ENCODE peak calls at places on chromosomes 11 and 22, in nine cellular contexts. One of them, this sample, is unnamed.

GRCh38 chr22:50304528-50305392 is 2.7 kb downstream of the PLXNB2 start:
- DNase-seq in astrocyte of the spinal cord: peak; percentile 27
- DNase-seq in lower lobe of right lung: peak; percentile 75
- DNase-seq in neural progenitor cell: no peak
- DNase-seq in DND-41: no peak
- DNase-seq in aorta: peak; percentile 87
- DNase-seq in cardiac muscle cell: no peak
- DNase-seq in transverse colon: peak; percentile 56
- DNase-seq in breast epithelium: peak; percentile 20
- DNase-seq in this sample: no peak

GRCh38 chr22:41565403-41566054 is 4.7 kb downstream of the CSDC2 start:
- DNase-seq in DND-41: peak; percentile 18
- DNase-seq in cardiac muscle cell: no peak
- DNase-seq in lower lobe of right lung: no peak
- DNase-seq in aorta: peak; percentile 82
- DNase-seq in neural progenitor cell: no peak
- DNase-seq in breast epithelium: no peak
- DNase-seq in astrocyte of the spinal cord: peak; percentile 86
- DNase-seq in transverse colon: peak; percentile 27
- DNase-seq in this sample: peak; percentile 61

GRCh38 chr11:131924446-131925240 is 554.2 kb downstream of the NTM start:
- DNase-seq in neural progenitor cell: no peak
- DNase-seq in DND-41: no peak
- DNase-seq in aorta: no peak
- DNase-seq in transverse colon: no peak
- DNase-seq in astrocyte of the spinal cord: peak; percentile 76
- DNase-seq in breast epithelium: no peak
- DNase-seq in lower lobe of right lung: no peak
- DNase-seq in cardiac muscle cell: no peak
- DNase-seq in this sample: no peak

GRCh38 chr11:55503449-55503848 is 50.8 kb upstream of the OR4C15 start:
- DNase-seq in astrocyte of the spinal cord: no peak
- DNase-seq in transverse colon: no peak
- DNase-seq in DND-41: no peak
- DNase-seq in aorta: no peak
- DNase-seq in lower lobe of right lung: no peak
- DNase-seq in cardiac muscle cell: no peak
- DNase-seq in neural progenitor cell: no peak
- DNase-seq in breast epithelium: no peak
- DNase-seq in this sample: no peak

GRCh38 chr11:65553301-65554001 is 4.7 kb downstream of the LTBP3 start:
- DNase-seq in cardiac muscle cell: no peak
- DNase-seq in lower lobe of right lung: no peak
- DNase-seq in DND-41: peak; percentile 96
- DNase-seq in breast epithelium: no peak
- DNase-seq in aorta: no peak
- DNase-seq in astrocyte of the spinal cord: no peak
- DNase-seq in transverse colon: peak; percentile 52
- DNase-seq in neural progenitor cell: peak; percentile 63
- DNase-seq in this sample: peak; percentile 89

GRCh38 chr11:95699631-95700470 is 89.7 kb downstream of the FAM76B start:
- DNase-seq in DND-41: no peak
- DNase-seq in lower lobe of right lung: no peak
- DNase-seq in aorta: no peak
- DNase-seq in cardiac muscle cell: no peak
- DNase-seq in astrocyte of the spinal cord: peak; percentile 36
- DNase-seq in breast epithelium: no peak
- DNase-seq in transverse colon: no peak
- DNase-seq in neural progenitor cell: no peak
- DNase-seq in this sample: no peak

GRCh38 chr11:71252434-71252781 is at the start of gene SHANK2:
- DNase-seq in neural progenitor cell: peak; percentile 63
- DNase-seq in breast epithelium: no peak
- DNase-seq in aorta: no peak
- DNase-seq in DND-41: no peak
- DNase-seq in cardiac muscle cell: peak; percentile 30
- DNase-seq in lower lobe of right lung: peak; percentile 62
- DNase-seq in astrocyte of the spinal cord: no peak
- DNase-seq in transverse colon: peak; percentile 61
- DNase-seq in this sample: peak; percentile 95

GRCh38 chr11:65274734-65275682 is 13.2 kb downstream of the POLA2 start:
- DNase-seq in breast epithelium: peak; percentile 72
- DNase-seq in neural progenitor cell: peak; percentile 77
- DNase-seq in astrocyte of the spinal cord: peak; percentile 94
- DNase-seq in DND-41: peak; percentile 27
- DNase-seq in transverse colon: peak; percentile 79
- DNase-seq in lower lobe of right lung: peak; percentile 62
- DNase-seq in aorta: peak; percentile 76
- DNase-seq in cardiac muscle cell: peak; percentile 80
- DNase-seq in this sample: peak; percentile 78

GRCh38 chr11:83122766-83123165 is 34.2 kb upstream of the PCF11 start:
- DNase-seq in astrocyte of the spinal cord: no peak
- DNase-seq in neural progenitor cell: no peak
- DNase-seq in breast epithelium: no peak
- DNase-seq in transverse colon: no peak
- DNase-seq in cardiac muscle cell: no peak
- DNase-seq in DND-41: no peak
- DNase-seq in lower lobe of right lung: no peak
- DNase-seq in aorta: no peak
- DNase-seq in this sample: no peak

GRCh38 chr22:49894321-49895072 is 23.7 kb downstream of the ALG12 start:
- DNase-seq in DND-41: no peak
- DNase-seq in cardiac muscle cell: no peak
- DNase-seq in neural progenitor cell: no peak
- DNase-seq in astrocyte of the spinal cord: no peak
- DNase-seq in lower lobe of right lung: no peak
- DNase-seq in breast epithelium: no peak
- DNase-seq in transverse colon: no peak
- DNase-seq in aorta: no peak
- DNase-seq in this sample: peak; percentile 50

DNA sequence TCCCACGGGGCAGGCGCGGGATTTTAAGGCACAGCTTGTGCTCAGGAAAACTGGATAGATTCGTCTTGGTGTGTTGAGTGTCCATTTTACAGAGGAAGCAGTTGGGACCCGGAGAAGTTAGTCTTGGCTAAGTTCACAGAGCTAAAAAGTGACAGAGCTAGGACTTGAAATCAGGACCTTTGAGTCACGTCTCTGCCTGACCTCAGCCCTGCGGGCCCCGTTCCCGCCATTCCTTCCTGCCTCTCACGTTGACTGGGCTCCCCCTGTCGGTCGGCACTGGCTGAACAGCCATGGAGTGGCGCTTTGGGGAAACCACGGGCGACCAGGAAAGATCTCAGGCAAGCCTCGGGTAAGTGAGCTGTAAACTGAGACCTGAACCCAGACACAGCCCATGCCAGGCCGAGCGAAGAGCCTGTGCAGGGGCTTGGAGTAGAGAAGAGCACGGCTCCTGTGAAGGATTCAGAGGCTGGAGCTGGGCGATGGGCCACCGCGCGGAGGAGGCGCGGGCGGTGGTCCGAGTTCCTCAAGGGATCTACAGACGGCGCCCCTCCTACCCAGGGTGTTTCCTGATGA is 54.1 kb downstream of the WNT11 start:
- DNase-seq in cardiac muscle cell: peak; percentile 83
- DNase-seq in astrocyte of the spinal cord: peak; percentile 75
- DNase-seq in breast epithelium: peak; percentile 84
- DNase-seq in lower lobe of right lung: peak; percentile 91
- DNase-seq in neural progenitor cell: peak; percentile 90
- DNase-seq in transverse colon: peak; percentile 89
- DNase-seq in DND-41: peak; percentile 71
- DNase-seq in aorta: peak; percentile 93
- DNase-seq in this sample: peak; percentile 95
- H3K4me3 ChIP-seq in cardiac muscle cell: no peak overlapping the region
- H3K4me3 ChIP-seq in astrocyte of the spinal cord: peak overlapping the region; percentile 35
- H3K4me3 ChIP-seq in breast epithelium: peak overlapping the region; percentile 58
- H3K4me3 ChIP-seq in lower lobe of right lung: peak overlapping the region; percentile 44
- H3K4me3 ChIP-seq in neural progenitor cell: peak overlapping the region; percentile 34
- H3K4me3 ChIP-seq in transverse colon: peak overlapping the region; percentile 14
- H3K4me3 ChIP-seq in DND-41: no peak overlapping the region
- H3K4me3 ChIP-seq in aorta: no peak overlapping the region
- H3K4me3 ChIP-seq in this sample: peak overlapping the region; percentile 50

DNA sequence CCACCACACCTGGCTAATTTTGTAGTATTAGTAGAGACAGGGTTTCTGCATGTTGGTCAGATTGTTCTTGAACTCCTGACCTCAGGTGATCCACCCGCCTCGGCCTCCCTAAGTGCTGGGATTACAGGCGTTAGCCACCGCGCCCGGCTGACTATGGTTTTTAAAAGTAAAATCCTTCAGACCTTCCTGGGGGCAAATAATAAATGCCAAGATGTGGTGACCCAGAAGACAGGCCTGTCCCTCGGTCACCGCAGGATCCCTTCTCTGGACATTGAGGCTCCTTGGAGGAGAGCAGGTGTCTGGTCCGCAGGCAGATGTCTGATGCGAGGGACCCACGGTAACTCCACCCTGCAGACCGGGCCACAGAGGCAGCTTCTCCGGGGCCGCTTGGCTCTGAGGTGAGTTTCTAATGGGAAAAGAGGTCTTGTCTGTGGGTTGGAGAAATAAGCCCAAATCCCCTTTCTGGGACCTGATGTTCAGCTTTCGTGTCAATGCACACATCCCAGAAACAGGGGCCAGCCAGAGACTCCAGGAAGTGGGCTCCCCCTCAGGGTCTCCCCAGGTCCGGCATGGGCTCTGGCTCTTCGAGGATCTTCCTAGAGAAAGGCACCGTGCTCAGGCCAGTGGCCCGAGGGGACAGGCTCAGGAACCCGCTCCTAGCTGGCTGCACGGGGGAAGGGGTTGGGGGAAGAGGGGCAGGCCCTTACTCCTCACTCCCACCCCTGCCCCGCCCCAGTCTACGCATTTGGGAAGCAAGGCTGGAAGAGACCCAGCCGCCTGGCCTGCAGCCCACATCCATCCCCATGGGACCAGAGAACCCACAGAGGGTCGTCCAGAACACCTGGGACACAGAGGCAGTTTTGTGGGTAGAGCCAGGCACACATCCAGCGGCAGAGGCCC is 100.6 kb downstream of the WNT7B start:
- DNase-seq in neural progenitor cell: no peak
- DNase-seq in DND-41: no peak
- DNase-seq in breast epithelium: no peak
- DNase-seq in aorta: no peak
- DNase-seq in transverse colon: peak; percentile 4
- DNase-seq in astrocyte of the spinal cord: no peak
- DNase-seq in lower lobe of right lung: peak; percentile 34
- DNase-seq in cardiac muscle cell: no peak
- DNase-seq in this sample: peak; percentile 55
- H3K4me3 ChIP-seq in neural progenitor cell: no peak overlapping the region
- H3K4me3 ChIP-seq in DND-41: no peak overlapping the region
- H3K4me3 ChIP-seq in breast epithelium: no peak overlapping the region
- H3K4me3 ChIP-seq in aorta: no peak overlapping the region
- H3K4me3 ChIP-seq in transverse colon: no peak overlapping the region
- H3K4me3 ChIP-seq in astrocyte of the spinal cord: no peak overlapping the region
- H3K4me3 ChIP-seq in lower lobe of right lung: no peak overlapping the region
- H3K4me3 ChIP-seq in cardiac muscle cell: no peak overlapping the region
- H3K4me3 ChIP-seq in this sample: no peak overlapping the region

GRCh38 chr11:67499808-67500793 is 5.1 kb downstream of the PITPNM1 start:
- DNase-seq in breast epithelium: no peak
- DNase-seq in neural progenitor cell: no peak
- DNase-seq in lower lobe of right lung: no peak
- DNase-seq in aorta: peak; percentile 44
- DNase-seq in DND-41: no peak
- DNase-seq in cardiac muscle cell: no peak
- DNase-seq in astrocyte of the spinal cord: no peak
- DNase-seq in transverse colon: no peak
- DNase-seq in this sample: peak; percentile 55
- H3K4me3 ChIP-seq in breast epithelium: no peak overlapping the region
- H3K4me3 ChIP-seq in neural progenitor cell: no peak overlapping the region
- H3K4me3 ChIP-seq in lower lobe of right lung: no peak overlapping the region
- H3K4me3 ChIP-seq in aorta: no peak overlapping the region
- H3K4me3 ChIP-seq in DND-41: no peak overlapping the region
- H3K4me3 ChIP-seq in cardiac muscle cell: no peak overlapping the region
- H3K4me3 ChIP-seq in astrocyte of the spinal cord: no peak overlapping the region
- H3K4me3 ChIP-seq in transverse colon: no peak overlapping the region
- H3K4me3 ChIP-seq in this sample: no peak overlapping the region

DNA sequence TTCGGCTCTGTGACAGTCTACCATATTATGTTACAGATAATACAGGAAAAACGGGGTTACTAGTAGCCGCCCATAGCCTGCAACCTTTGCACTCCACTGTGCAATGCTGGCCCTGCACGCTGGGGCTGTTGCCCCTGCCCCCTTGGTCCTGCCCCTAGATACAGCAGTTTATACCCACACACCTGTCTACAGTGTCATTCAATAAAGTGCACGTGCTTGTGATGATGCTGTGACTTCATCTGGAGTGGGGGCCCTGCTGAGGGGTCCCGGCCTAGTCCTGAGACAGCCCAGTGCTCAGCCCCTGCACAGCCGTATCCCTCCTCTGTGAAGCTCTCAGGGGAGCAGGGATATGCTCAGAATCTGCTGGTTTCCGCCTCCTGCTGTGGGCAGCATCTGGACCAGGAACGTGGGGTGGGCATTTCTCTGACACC is 1.2 kb downstream of the IFITM1 start:
- DNase-seq in neural progenitor cell: no peak
- DNase-seq in aorta: peak; percentile 44
- DNase-seq in astrocyte of the spinal cord: no peak
- DNase-seq in DND-41: peak; percentile 47
- DNase-seq in transverse colon: no peak
- DNase-seq in lower lobe of right lung: no peak
- DNase-seq in breast epithelium: no peak
- DNase-seq in cardiac muscle cell: no peak
- DNase-seq in this sample: no peak
- H3K4me3 ChIP-seq in neural progenitor cell: peak overlapping the region; percentile 31
- H3K4me3 ChIP-seq in aorta: no peak overlapping the region
- H3K4me3 ChIP-seq in astrocyte of the spinal cord: peak overlapping the region; percentile 31
- H3K4me3 ChIP-seq in DND-41: peak overlapping the region; percentile 64
- H3K4me3 ChIP-seq in transverse colon: peak overlapping the region; percentile 39
- H3K4me3 ChIP-seq in lower lobe of right lung: peak overlapping the region; percentile 61
- H3K4me3 ChIP-seq in breast epithelium: peak overlapping the region; percentile 88
- H3K4me3 ChIP-seq in cardiac muscle cell: peak overlapping the region; percentile 40
- H3K4me3 ChIP-seq in this sample: peak overlapping the region; percentile 91

GRCh38 chr11:33725496-33725895 is 10.7 kb downstream of the CD59 start:
- DNase-seq in astrocyte of the spinal cord: no peak
- DNase-seq in neural progenitor cell: no peak
- DNase-seq in cardiac muscle cell: no peak
- DNase-seq in breast epithelium: no peak
- DNase-seq in aorta: no peak
- DNase-seq in lower lobe of right lung: no peak
- DNase-seq in DND-41: no peak
- DNase-seq in transverse colon: no peak
- DNase-seq in this sample: no peak
- H3K4me3 ChIP-seq in astrocyte of the spinal cord: no peak overlapping the region
- H3K4me3 ChIP-seq in neural progenitor cell: no peak overlapping the region
- H3K4me3 ChIP-seq in cardiac muscle cell: no peak overlapping the region
- H3K4me3 ChIP-seq in breast epithelium: peak overlapping the region; percentile 5
- H3K4me3 ChIP-seq in aorta: no peak overlapping the region
- H3K4me3 ChIP-seq in lower lobe of right lung: no peak overlapping the region
- H3K4me3 ChIP-seq in DND-41: no peak overlapping the region
- H3K4me3 ChIP-seq in transverse colon: no peak overlapping the region
- H3K4me3 ChIP-seq in this sample: no peak overlapping the region

GRCh38 chr11:2443406-2443805 is 908 bp downstream of the TRPM5 start:
- DNase-seq in DND-41: no peak
- DNase-seq in neural progenitor cell: no peak
- DNase-seq in breast epithelium: no peak
- DNase-seq in aorta: peak; percentile 33
- DNase-seq in transverse colon: no peak
- DNase-seq in cardiac muscle cell: no peak
- DNase-seq in lower lobe of right lung: peak; percentile 30
- DNase-seq in astrocyte of the spinal cord: no peak
- DNase-seq in this sample: no peak
- H3K4me3 ChIP-seq in DND-41: no peak overlapping the region
- H3K4me3 ChIP-seq in neural progenitor cell: no peak overlapping the region
- H3K4me3 ChIP-seq in breast epithelium: no peak overlapping the region
- H3K4me3 ChIP-seq in aorta: no peak overlapping the region
- H3K4me3 ChIP-seq in transverse colon: no peak overlapping the region
- H3K4me3 ChIP-seq in cardiac muscle cell: no peak overlapping the region
- H3K4me3 ChIP-seq in lower lobe of right lung: no peak overlapping the region
- H3K4me3 ChIP-seq in astrocyte of the spinal cord: no peak overlapping the region
- H3K4me3 ChIP-seq in this sample: no peak overlapping the region

GRCh38 chr22:22141771-22142591 is 102.6 kb upstream of the VPREB1 start:
- DNase-seq in astrocyte of the spinal cord: no peak
- DNase-seq in transverse colon: no peak
- DNase-seq in neural progenitor cell: no peak
- DNase-seq in DND-41: no peak
- DNase-seq in aorta: no peak
- DNase-seq in cardiac muscle cell: no peak
- DNase-seq in breast epithelium: no peak
- DNase-seq in lower lobe of right lung: no peak
- DNase-seq in this sample: no peak
- H3K4me3 ChIP-seq in astrocyte of the spinal cord: no peak overlapping the region
- H3K4me3 ChIP-seq in transverse colon: no peak overlapping the region
- H3K4me3 ChIP-seq in neural progenitor cell: no peak overlapping the region
- H3K4me3 ChIP-seq in DND-41: no peak overlapping the region
- H3K4me3 ChIP-seq in aorta: no peak overlapping the region
- H3K4me3 ChIP-seq in cardiac muscle cell: no peak overlapping the region
- H3K4me3 ChIP-seq in breast epithelium: no peak overlapping the region
- H3K4me3 ChIP-seq in lower lobe of right lung: no peak overlapping the region
- H3K4me3 ChIP-seq in this sample: no peak overlapping the region